ENCODE peak calls at places on chromosomes 16 and 17, in seven cellular contexts. W is left lung, R is fibroblast of lung, F is mammary epithelial cell, C is heart right ventricle, E is testis, Z is HCT116. Q is an unnamed sample. For H3K36me3, the result is how much of the 10 kb centered on the place peaks cover.

GRCh38 chr16:81798311-81799137 is 19.4 kb downstream of the PLCG2 start:
- DNase-seq in F (no peak), R (no peak), C (no peak), W (peak), E (no peak), Z (no peak), Q (no peak)

GRCh38 chr17:2889256-2889655 is 93.0 kb downstream of the RAP1GAP2 start:
- DNase-seq in C (no peak), W (no peak), Z (no peak), F (no peak), E (no peak), R (no peak), Q (no peak)

GRCh38 chr16:83137326-83137770 is 510.6 kb downstream of the CDH13 start:
- DNase-seq in Z (no peak), E (peak), F (peak), C (no peak), R (peak), W (no peak), Q (peak)

GRCh38 chr16:24993722-24994686 is 21.2 kb downstream of the ARHGAP17 start:
- DNase-seq in Z (peak), E (no peak), F (peak), W (no peak), R (peak), C (no peak), Q (peak)

GRCh38 chr17:21075739-21076085 is 32.9 kb upstream of the USP22 start:
- DNase-seq in W (no peak), F (no peak), Z (no peak), E (no peak), C (no peak), R (no peak), Q (no peak)

GRCh38 chr16:59368586-59368985 is 634.5 kb upstream of the GOT2 start:
- DNase-seq in F (no peak), W (no peak), Z (no peak), E (no peak), C (no peak), R (no peak), Q (no peak)

GRCh38 chr17:1000597-1001490 is 3.9 kb downstream of the TIMM22 start:
- DNase-seq in R (peak), E (no peak), C (no peak), Z (no peak), W (peak), F (no peak), Q (peak)

GRCh38 chr17:63974594-63975192 is 2.0 kb upstream of the SCN4A start:
- DNase-seq in F (peak), E (no peak), C (no peak), W (no peak), R (no peak), Z (peak), Q (peak)

GRCh38 chr17:68420065-68420847 is 37.0 kb downstream of the WIPI1 start:
- DNase-seq in F (no peak), R (no peak), E (no peak), W (no peak), C (no peak), Z (no peak), Q (no peak)

GRCh38 chr17:38706625-38707298 is 1.7 kb downstream of the MLLT6 start:
- DNase-seq in E (peak), Z (no peak), C (no peak), F (peak), R (no peak), W (no peak), Q (no peak)

GRCh38 chr16:46918905-46919792 is 35.0 kb downstream of the GPT2 start:
- DNase-seq in R (no peak), Z (no peak), W (no peak), E (no peak), C (no peak), F (no peak), Q (no peak)

GRCh38 chr17:8159032-8159400 is 3.7 kb downstream of the VAMP2 start:
- DNase-seq in W (no peak), F (no peak), R (no peak), E (no peak), C (no peak), Z (no peak), Q (no peak)

GRCh38 chr16:23962001-23962400 is 126.2 kb downstream of the PRKCB start:
- DNase-seq in R (no peak), W (no peak), E (no peak), Z (no peak), F (no peak), C (no peak), Q (no peak)

GRCh38 chr17:28335959-28336871 is 654 bp downstream of the TNFAIP1 start:
- DNase-seq in R (peak), W (no peak), C (peak), E (peak), Z (peak), F (peak), Q (peak)

GRCh38 chr17:80119271-80119791 is 17.9 kb downstream of the GAA start:
- DNase-seq in F (no peak), C (no peak), W (no peak), Z (no peak), R (no peak), E (peak), Q (no peak)

GRCh38 chr16:70735141-70735979 is 49.5 kb upstream of the MTSS2 start:
- DNase-seq in W (peak), C (peak), Z (no peak), E (peak), F (no peak), R (peak), Q (peak)

GRCh38 chr17:56699186-56699895 is 105.8 kb downstream of the NOG start:
- DNase-seq in R (peak), W (peak), F (peak), C (peak), E (no peak), Z (peak), Q (peak)

GRCh38 chr16:9091867-9092281 is 430 bp downstream of the HAPSTR1 start:
- DNase-seq in E (peak), F (peak), Z (no peak), C (peak), R (no peak), W (no peak), Q (peak)
- H3K36me3 ChIP-seq in E (under half), F (under half), Z (under half), C (under half), R (under half), W (under half), Q (under half)

GRCh38 chr17:61307905-61308886 is 91.4 kb upstream of the TBX2 start:
- DNase-seq in E (no peak), R (peak), C (no peak), F (no peak), W (no peak), Z (no peak), Q (peak)
- TF ChIP-seq CTCF in E (no peak), R (peak), C (no peak), F (no peak), W (no peak), Z (no peak), Q (peak)

DNA sequence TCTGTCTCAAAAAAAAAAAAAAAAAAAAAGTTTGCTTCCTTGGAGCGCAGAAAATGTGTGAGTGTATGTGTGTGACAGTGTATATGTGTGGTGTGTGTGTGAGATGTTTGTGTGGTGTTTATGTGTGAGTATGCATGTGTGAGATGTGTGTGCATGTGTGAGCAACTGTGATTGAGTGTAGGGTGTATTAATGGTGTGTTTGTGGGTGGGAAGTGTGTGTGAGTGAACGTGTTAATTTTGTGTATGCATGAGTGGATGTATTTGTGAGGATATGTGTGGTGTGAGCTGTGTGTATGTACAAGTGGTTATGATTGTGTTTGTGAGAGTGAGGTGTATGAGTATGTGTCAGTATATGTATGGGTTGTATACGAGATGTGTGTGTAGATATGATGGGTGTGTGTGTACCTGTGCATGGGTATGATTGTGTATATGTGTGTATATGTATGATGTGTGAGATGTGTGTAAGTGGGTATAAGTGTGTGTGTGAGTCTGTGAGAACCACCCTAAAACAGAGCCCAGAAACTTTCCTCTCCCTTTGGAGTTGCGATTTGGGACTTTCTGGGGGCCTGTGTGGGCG is 22.5 kb upstream of the ETV4 start:
- DNase-seq in W (no peak), F (no peak), C (no peak), E (no peak), Z (no peak), R (no peak), Q (no peak)
- H3K36me3 ChIP-seq in W (under half), F (under half), C (under half), E (under half), Z (under half), R (under half), Q (under half)

GRCh38 chr17:52170963-52171572 is 12.6 kb upstream of the CA10 start:
- DNase-seq in F (peak), C (no peak), Z (no peak), E (peak), R (no peak), W (no peak), Q (no peak)
- TF ChIP-seq CTCF in F (peak), C (no peak), Z (peak), E (peak), R (no peak), W (no peak), Q (peak)

GRCh38 chr16:27208809-27209208 is 5.5 kb downstream of the KDM8 start:
- DNase-seq in C (no peak), E (no peak), R (no peak), F (no peak), W (no peak), Z (no peak), Q (no peak)
- H3K36me3 ChIP-seq in C (under half), E (under half), R (under half), F (under half), W (under half), Z (under half), Q (under half)

DNA sequence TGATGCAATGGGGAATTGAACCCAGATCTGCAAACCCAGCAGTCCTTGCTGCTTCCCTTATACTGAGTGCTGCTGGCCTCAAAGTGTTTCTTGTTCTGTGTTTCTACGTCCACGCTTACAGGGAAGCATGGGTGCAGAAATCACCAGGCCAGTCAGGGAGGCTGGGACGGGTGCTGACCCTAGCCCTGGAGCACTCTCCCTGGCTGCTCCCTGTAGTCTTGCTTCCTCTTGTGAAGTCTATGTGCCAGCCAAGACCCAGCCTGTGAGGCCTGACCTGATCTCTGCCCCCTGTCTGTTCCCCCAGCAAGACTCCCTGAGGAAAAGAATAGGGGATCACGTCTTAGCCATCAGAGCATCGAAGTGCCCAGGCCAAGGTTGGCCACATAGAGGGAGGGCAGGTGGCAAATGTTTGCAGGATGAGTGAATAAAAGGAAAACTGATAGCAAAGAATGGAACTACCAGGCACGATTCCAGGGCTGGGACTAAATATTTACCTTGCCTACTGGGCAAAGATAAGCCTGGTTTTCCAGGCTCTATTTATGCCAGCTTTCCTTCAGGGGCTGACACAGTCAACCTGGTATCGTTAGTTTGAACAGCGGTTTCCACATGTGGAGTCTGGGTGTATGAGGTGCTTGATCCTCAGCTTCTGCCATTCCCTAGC is 41.2 kb upstream of the RHOT1 start:
- DNase-seq in W (no peak), F (no peak), R (no peak), C (no peak), Z (no peak), E (no peak), Q (no peak)
- TF ChIP-seq CTCF in W (no peak), F (no peak), R (no peak), C (no peak), Z (no peak), E (no peak), Q (no peak)

DNA sequence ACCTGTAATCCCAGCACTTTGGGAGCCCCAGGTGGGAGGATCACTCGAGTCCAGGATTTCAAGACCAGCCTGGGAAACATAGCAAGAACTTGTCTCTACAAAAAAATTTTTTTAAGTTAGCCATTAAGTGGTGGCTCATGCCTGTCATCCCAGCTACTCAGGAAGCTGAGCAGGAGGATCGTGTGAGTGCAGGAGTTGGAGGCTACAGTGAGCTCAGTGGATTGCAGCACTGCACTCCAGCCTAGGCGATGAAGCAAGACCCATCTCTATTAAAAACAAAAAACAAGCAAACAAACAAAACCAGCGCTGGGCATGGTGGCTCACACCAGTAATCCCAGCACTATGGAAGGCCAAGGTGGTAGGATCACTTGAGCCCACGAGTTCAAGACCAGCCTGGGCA is 38.0 kb downstream of the HEATR3 start:
- DNase-seq in W (no peak), C (no peak), F (no peak), Z (no peak), R (peak), E (no peak), Q (no peak)
- H3K36me3 ChIP-seq in W (under half), C (under half), F (under half), Z (under half), R (under half), E (under half), Q (under half)

DNA sequence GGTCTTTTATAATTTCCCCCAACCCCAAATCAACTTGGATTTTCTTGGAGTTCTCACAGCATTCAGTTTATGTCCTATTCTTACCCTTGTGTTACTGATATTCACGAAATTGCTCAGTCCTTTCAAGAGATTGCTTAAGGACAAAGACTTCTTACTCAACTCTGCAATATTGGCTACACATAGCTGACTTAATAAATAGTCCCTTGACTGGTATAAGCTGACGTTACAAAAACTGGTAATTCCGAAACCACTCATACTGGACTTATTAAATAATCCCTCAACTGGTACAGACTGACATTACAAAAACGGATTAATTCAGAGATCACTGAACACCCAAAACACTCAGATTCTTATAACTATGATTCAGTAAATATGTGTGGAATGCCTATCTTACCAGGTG is 860 bp downstream of the TIGD7 start:
- DNase-seq in R (peak), C (no peak), F (no peak), E (no peak), Z (no peak), W (no peak), Q (no peak)
- TF ChIP-seq CTCF in R (no peak), C (no peak), F (no peak), E (no peak), Z (no peak), W (no peak), Q (no peak)

Q was measured in brain microvascular endothelial cell.